ENCODE peak calls at places on chromosomes 1 and 21, in four cellular contexts. R is trophoblast cell, B is fibroblast of pulmonary artery, G is dorsolateral prefrontal cortex. F is an unnamed sample.

GRCh38 chr1:34088001-34088400 is 77.0 kb downstream of the CSMD2 start:
- DNase-seq in B (no peak), G (no peak), R (no peak), F (no peak)

GRCh38 chr1:56301791-56302190 is 277.6 kb downstream of the PLPP3 start:
- DNase-seq in G (no peak), R (peak; percentile 72), B (peak; percentile 88), F (no peak)

GRCh38 chr21:39633043-39633442 is 20.3 kb downstream of the B3GALT5 start:
- DNase-seq in G (no peak), R (no peak), B (no peak), F (no peak)

GRCh38 chr21:38349111-38349746 is 92.4 kb downstream of the KCNJ15 start:
- DNase-seq in B (peak; percentile 27), G (no peak), R (no peak), F (no peak)

GRCh38 chr1:225021037-225021436 is 91.6 kb downstream of the DNAH14 start:
- DNase-seq in G (no peak), B (peak; percentile 3), R (no peak), F (no peak)

GRCh38 chr1:236098267-236098666 is 33.4 kb upstream of the NID1 start:
- DNase-seq in R (no peak), G (no peak), B (no peak), F (no peak)

GRCh38 chr1:108561731-108562326 is 1.9 kb downstream of the EEIG2 start:
- DNase-seq in B (peak; percentile 35), G (peak; percentile 55), R (peak; percentile 78), F (peak; percentile 80)

GRCh38 chr1:12851779-12852178 is 3.3 kb upstream of the HNRNPCL1 start:
- DNase-seq in G (no peak), B (no peak), R (peak; percentile 25), F (no peak)

GRCh38 chr1:51237313-51237700 is 1.2 kb downstream of the RNF11 start:
- DNase-seq in B (no peak), G (no peak), R (no peak), F (no peak)

GRCh38 chr1:206136241-206136640 is 19.1 kb upstream of the AVPR1B start:
- DNase-seq in G (no peak), B (no peak), R (no peak), F (no peak)

GRCh38 chr1:169525391-169525790 is 39.6 kb upstream of the SLC19A2 start:
- DNase-seq in R (no peak), G (no peak), B (no peak), F (no peak)

GRCh38 chr1:21904725-21905520 is 32.2 kb downstream of the HSPG2 start:
- DNase-seq in B (peak; percentile 97), G (no peak), R (peak; percentile 90), F (no peak)

GRCh38 chr1:178629549-178630154 is 95.4 kb upstream of the RALGPS2 start:
- DNase-seq in G (no peak), B (no peak), R (no peak), F (no peak)

GRCh38 chr1:198660341-198661056 is 21.7 kb downstream of the PTPRC start:
- DNase-seq in G (no peak), R (no peak), B (no peak), F (peak; percentile 50)

GRCh38 chr1:229048221-229048620 is 222.7 kb upstream of the RAB4A start:
- DNase-seq in G (no peak), R (no peak), B (peak; percentile 18), F (no peak)

GRCh38 chr1:153539395-153540093 is 1.2 kb downstream of the S100A5 start:
- DNase-seq in R (no peak), G (no peak), B (no peak), F (no peak)

GRCh38 chr21:17848228-17848627 is 29.1 kb upstream of the C21orf91 start:
- DNase-seq in B (peak; percentile 81), G (peak; percentile 59), R (no peak), F (peak; percentile 57)

GRCh38 chr1:106615473-106615872 is 441.0 kb upstream of the PRMT6 start:
- DNase-seq in B (no peak), R (no peak), G (no peak), F (no peak)

GRCh38 chr1:53196485-53197271 is at the start of gene CPT2:
- DNase-seq in B (peak; percentile 92), R (peak; percentile 94), G (peak; percentile 96), F (peak; percentile 91)

GRCh38 chr21:41477641-41478318 is 30.2 kb downstream of the TMPRSS2 start:
- DNase-seq in R (peak; percentile 80), B (no peak), G (no peak), F (no peak)

GRCh38 chr1:11794446-11795237 is 11.1 kb downstream of the MTHFR start:
- DNase-seq in G (no peak), B (no peak), R (no peak), F (no peak)

GRCh38 chr1:214917081-214917635 is 165.4 kb upstream of the KCNK2 start:
- DNase-seq in B (no peak), G (no peak), R (no peak), F (peak; percentile 1)

GRCh38 chr1:246107516-246108277 is 399.4 kb downstream of the SMYD3 start:
- DNase-seq in R (peak; percentile 11), G (no peak), B (peak; percentile 30), F (no peak)

GRCh38 chr21:42314616-42315295 is 453 bp downstream of the TFF3 start:
- DNase-seq in G (no peak), R (no peak), B (no peak), F (no peak)

GRCh38 chr1:36602189-36602588 is 119.5 kb upstream of the CSF3R start:
- DNase-seq in G (no peak), B (no peak), R (no peak), F (no peak)

GRCh38 chr1:156129687-156130577 is 15.4 kb downstream of the LMNA start:
- DNase-seq in B (peak; percentile 97), G (peak; percentile 72), R (peak; percentile 95), F (peak; percentile 49)

GRCh38 chr1:156124557-156125483 is 10.3 kb downstream of the LMNA start:
- DNase-seq in B (no peak), R (peak; percentile 84), G (no peak), F (no peak)

GRCh38 chr1:156126043-156126700 is 11.7 kb downstream of the LMNA start:
- DNase-seq in R (peak; percentile 91), B (peak; percentile 97), G (peak; percentile 73), F (peak; percentile 79)

GRCh38 chr1:156128749-156129682 is 14.5 kb downstream of the LMNA start:
- DNase-seq in B (peak; percentile 84), R (peak; percentile 58), G (no peak), F (no peak)

GRCh38 chr1:156126701-156127534 is 12.4 kb downstream of the LMNA start:
- DNase-seq in B (peak; percentile 75), G (no peak), R (peak; percentile 52), F (peak; percentile 80)
- H3K4me3 ChIP-seq in B (peak overlapping the region; percentile 31), G (no peak overlapping the region), R (no peak overlapping the region), F (peak overlapping the region; percentile 6)

GRCh38 chr1:116943438-116943837 is 33.7 kb downstream of the PTGFRN start:
- DNase-seq in G (no peak), B (no peak), R (no peak), F (no peak)

GRCh38 chr1:116944613-116945012 is 34.9 kb downstream of the PTGFRN start:
- DNase-seq in R (no peak), B (no peak), G (no peak), F (no peak)

GRCh38 chr1:116941670-116942069 is 32.0 kb downstream of the PTGFRN start:
- DNase-seq in R (no peak), G (no peak), B (no peak), F (no peak)

GRCh38 chr1:116940809-116941640 is 31.3 kb downstream of the PTGFRN start:
- DNase-seq in G (no peak), B (no peak), R (no peak), F (no peak)

DNA sequence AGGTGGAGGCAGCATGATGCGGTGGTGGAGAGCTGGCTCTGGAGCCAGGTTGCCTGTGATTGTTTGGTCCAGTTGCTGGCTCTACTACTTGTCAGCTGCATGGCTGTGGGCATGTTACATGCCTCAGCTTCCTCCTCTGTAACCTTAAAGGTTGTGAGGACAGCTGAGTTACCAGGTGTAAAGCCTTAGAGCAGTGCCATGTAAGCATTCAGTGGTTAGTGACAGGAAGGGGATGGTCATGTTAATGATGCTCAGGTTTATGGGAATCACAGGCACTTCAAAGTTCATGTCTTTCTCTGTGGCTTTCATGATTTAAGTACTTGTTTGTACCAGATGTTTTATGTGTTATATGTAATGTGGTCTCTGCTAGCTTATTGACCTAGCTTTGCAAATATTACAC is 32.6 kb downstream of the PTGFRN start:
- DNase-seq in R (no peak), G (no peak), B (no peak), F (no peak)
- H3K4me3 ChIP-seq in R (no peak overlapping the region), G (no peak overlapping the region), B (no peak overlapping the region), F (no peak overlapping the region)

DNA sequence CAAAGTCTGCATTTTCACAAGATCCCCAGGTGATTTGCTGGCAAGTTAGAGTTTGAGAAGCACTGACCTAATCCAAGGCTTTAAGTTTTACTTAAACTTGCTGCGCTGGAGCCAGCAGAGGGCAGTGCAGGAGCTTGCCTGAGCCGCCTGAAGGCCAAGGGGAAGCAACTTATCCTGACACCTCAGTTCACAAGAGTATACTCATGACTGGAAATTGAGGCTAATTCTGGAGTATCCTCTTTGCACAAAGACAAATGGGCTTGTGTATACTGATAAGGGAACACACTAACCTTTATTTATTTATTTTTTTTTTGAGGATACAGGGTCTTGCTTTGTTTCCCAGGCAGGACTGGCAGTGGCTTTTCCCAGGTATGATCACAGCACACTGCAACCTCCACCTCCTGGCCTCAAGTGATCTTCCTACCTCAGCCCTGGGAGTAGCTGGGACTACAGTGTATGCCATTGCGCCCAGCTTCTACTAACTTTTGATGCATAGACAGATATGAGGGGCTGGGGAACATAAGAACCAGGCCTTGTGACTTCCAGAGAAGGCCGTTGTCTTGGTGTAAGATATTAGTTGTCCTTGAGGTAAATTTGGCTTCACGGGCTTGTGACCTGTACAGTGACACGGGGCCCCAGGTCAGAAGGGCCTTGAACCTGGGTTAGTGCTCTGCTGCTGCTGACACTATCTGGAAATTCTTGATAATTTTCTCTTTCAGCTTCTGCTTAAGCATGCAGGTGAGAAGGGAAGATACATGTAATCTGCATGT is 29.0 kb upstream of the SLAMF1 start:
- DNase-seq in R (peak; percentile 59), B (peak; percentile 76), G (peak; percentile 57), F (peak; percentile 52)
- H3K4me3 ChIP-seq in R (no peak overlapping the region), B (no peak overlapping the region), G (no peak overlapping the region), F (no peak overlapping the region)

GRCh38 chr1:2523191-2523890 is 3.1 kb downstream of the PANK4 start:
- DNase-seq in R (no peak), B (no peak), G (no peak), F (no peak)

GRCh38 chr1:2525896-2526823 is at the start of gene PANK4:
- DNase-seq in B (peak; percentile 94), G (peak; percentile 93), R (peak; percentile 92), F (peak; percentile 92)

GRCh38 chr1:2522230-2522629 is 4.2 kb downstream of the PANK4 start:
- DNase-seq in G (no peak), R (no peak), B (no peak), F (no peak)

GRCh38 chr1:2525524-2525895 is 886 bp downstream of the PANK4 start:
- DNase-seq in B (no peak), G (no peak), R (no peak), F (no peak)

DNA sequence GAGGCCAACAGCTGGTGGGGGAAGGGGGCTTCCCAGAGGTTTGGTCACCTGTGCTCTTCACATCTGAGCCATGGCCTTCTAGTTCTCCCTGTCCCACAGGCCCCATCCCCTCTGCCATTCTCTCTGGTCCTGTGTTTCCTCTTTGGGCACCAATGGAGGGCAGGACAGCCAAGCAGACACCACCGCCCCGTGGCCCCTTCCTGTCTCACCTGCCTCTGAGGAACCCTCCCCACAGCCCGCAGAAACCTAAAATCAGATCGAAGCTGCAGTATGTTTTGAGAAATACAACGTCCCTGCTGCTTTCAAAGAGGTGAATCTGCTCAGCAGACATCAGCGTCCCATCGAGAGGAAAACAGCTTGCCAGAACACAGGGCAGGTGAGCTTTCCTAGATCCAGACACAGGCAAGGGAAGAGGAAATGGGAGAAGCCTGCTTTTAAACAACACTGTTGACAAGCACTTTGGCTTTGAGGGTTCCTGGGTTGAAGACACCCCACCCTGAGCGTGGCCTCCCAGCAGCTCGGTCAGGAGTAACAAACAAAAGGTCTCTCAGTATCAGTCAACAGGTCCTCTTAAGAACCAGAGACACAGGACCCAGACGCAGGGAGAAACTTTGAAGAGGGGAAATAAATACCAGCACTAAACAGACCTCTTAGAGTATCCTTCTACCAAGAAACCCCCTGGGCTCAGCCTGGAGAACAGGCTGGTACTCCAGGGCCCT is 2.3 kb downstream of the PANK4 start:
- DNase-seq in B (no peak), R (no peak), G (no peak), F (no peak)
- H3K4me3 ChIP-seq in B (no peak overlapping the region), R (no peak overlapping the region), G (peak overlapping the region; percentile 96), F (no peak overlapping the region)